ENCODE peak calls at places on chromosomes 16 and 17, in seven cellular contexts. O is lower lobe of right lung; B is mesenchymal stem cell; M is CD8-positive, alpha-beta T cell; S is CD4-positive, CD25-positive, alpha-beta regulatory T cell; L is stomach; H is CD8-positive, alpha-beta memory T cell. F is an unnamed sample. For H3K27me3 and H3K9me3, the result is how much of the 10 kb centered on the place peaks cover.

GRCh38 chr17:16470302-16470701 is 21.7 kb downstream of the LRRC75A start:
- DNase-seq in O (no peak), B (no peak), M (no peak), S (no peak), L (no peak), H (no peak), F (no peak)

GRCh38 chr16:58515125-58515870 is at the start of gene SETD6:
- DNase-seq in O (peak), B (peak), M (peak), S (peak), L (peak), H (peak), F (peak)

GRCh38 chr17:35807371-35808144 is 1.7 kb upstream of the TAF15 start:
- DNase-seq in O (no peak), B (peak), M (no peak), S (no peak), L (no peak), H (no peak), F (no peak)

GRCh38 chr17:38562903-38563302 is 42.8 kb downstream of the SRCIN1 start:
- DNase-seq in O (no peak), B (no peak), M (no peak), S (no peak), L (no peak), H (no peak), F (no peak)

GRCh38 chr17:19579867-19580565 is 46.4 kb downstream of the SLC47A1 start:
- DNase-seq in O (peak), B (no peak), M (no peak), S (no peak), L (no peak), H (no peak), F (no peak)

GRCh38 chr17:61981323-61981722 is 53.5 kb upstream of the INTS2 start:
- DNase-seq in O (no peak), B (no peak), M (no peak), S (no peak), L (no peak), H (no peak), F (no peak)

GRCh38 chr17:34527908-34528470 is 51.4 kb upstream of the TMEM132E start:
- DNase-seq in O (no peak), B (no peak), M (no peak), S (no peak), L (no peak), H (no peak), F (no peak)

GRCh38 chr16:1257561-1258217 is 1.8 kb downstream of the TPSD1 start:
- DNase-seq in O (no peak), B (no peak), M (no peak), S (no peak), L (no peak), H (no peak), F (no peak)

GRCh38 chr17:45098081-45098868 is 34.0 kb downstream of the PLCD3 start:
- DNase-seq in O (no peak), B (no peak), M (no peak), S (no peak), L (no peak), H (no peak), F (no peak)

GRCh38 chr17:49986396-49987289 is 8.4 kb downstream of the DLX3 start:
- DNase-seq in O (no peak), B (no peak), M (no peak), S (no peak), L (no peak), H (no peak), F (no peak)

GRCh38 chr17:82734987-82735866 is at the start of gene FN3K:
- DNase-seq in O (peak), B (peak), M (peak), S (no peak), L (peak), H (peak), F (peak)

GRCh38 chr16:3819741-3820724 is 60.5 kb downstream of the CREBBP start:
- DNase-seq in O (no peak), B (peak), M (no peak), S (no peak), L (peak), H (peak), F (peak)

GRCh38 chr16:88376053-88376834 is 6.5 kb upstream of the ZNF469 start:
- DNase-seq in O (peak), B (no peak), M (no peak), S (no peak), L (no peak), H (no peak), F (no peak)

GRCh38 chr17:7017827-7018200 is 5.0 kb upstream of the BCL6B start:
- DNase-seq in O (no peak), B (no peak), M (no peak), S (no peak), L (no peak), H (no peak), F (no peak)

GRCh38 chr17:35163886-35164285 is 16.3 kb downstream of the UNC45B start:
- DNase-seq in O (no peak), B (no peak), M (no peak), S (no peak), L (no peak), H (no peak), F (no peak)

GRCh38 chr16:2296662-2297505 is 29.0 kb upstream of the RNPS1 start:
- DNase-seq in O (no peak), B (no peak), M (no peak), S (no peak), L (peak), H (no peak), F (no peak)

GRCh38 chr16:78629173-78629572 is 529.7 kb downstream of the WWOX start:
- DNase-seq in O (no peak), B (peak), M (no peak), S (no peak), L (no peak), H (no peak), F (no peak)

GRCh38 chr16:22206847-22207714 is 1.0 kb downstream of the EEF2K start:
- DNase-seq in O (peak), B (peak), M (peak), S (peak), L (peak), H (peak), F (peak)

GRCh38 chr17:34319087-34319486 is at the start of gene CCL8:
- DNase-seq in O (no peak), B (no peak), M (no peak), S (no peak), L (no peak), H (no peak), F (no peak)

GRCh38 chr17:65985571-65985970 is 206.4 kb downstream of the CEP112 start:
- DNase-seq in O (no peak), B (no peak), M (no peak), S (no peak), L (no peak), H (no peak), F (no peak)

GRCh38 chr16:87006789-87007745 is 310.1 kb downstream of the C16orf95 start:
- DNase-seq in O (no peak), B (no peak), M (no peak), S (no peak), L (no peak), H (no peak), F (no peak)

GRCh38 chr16:85096921-85097320 is 15.4 kb downstream of the CIBAR2 start:
- DNase-seq in O (no peak), B (no peak), M (no peak), S (no peak), L (no peak), H (no peak), F (no peak)

GRCh38 chr17:50173335-50173941 is 7.6 kb downstream of the SGCA start:
- DNase-seq in O (no peak), B (peak), M (no peak), S (no peak), L (no peak), H (no peak), F (no peak)

GRCh38 chr16:68332411-68333121 is 21.7 kb downstream of the PRMT7 start:
- DNase-seq in O (no peak), B (peak), M (no peak), S (no peak), L (no peak), H (no peak), F (peak)

GRCh38 chr16:4795181-4795827 is at the start of gene SMIM22:
- DNase-seq in O (peak), B (no peak), M (no peak), S (no peak), L (peak), H (no peak), F (peak)

GRCh38 chr17:17076066-17076465 is 33.8 kb downstream of the MPRIP start:
- DNase-seq in O (peak), B (no peak), M (no peak), S (no peak), L (no peak), H (no peak), F (no peak)

GRCh38 chr16:19486744-19487325 is 35.1 kb downstream of the GDE1 start:
- DNase-seq in O (no peak), B (no peak), M (no peak), S (no peak), L (no peak), H (no peak), F (no peak)

GRCh38 chr16:4261557-4262172 is 11.2 kb downstream of the TFAP4 start:
- DNase-seq in O (no peak), B (peak), M (peak), S (peak), L (no peak), H (peak), F (peak)

GRCh38 chr16:58027341-58028167 is 2.0 kb downstream of the MMP15 start:
- DNase-seq in O (peak), B (peak), M (no peak), S (no peak), L (peak), H (no peak), F (peak)

GRCh38 chr16:85433477-85433876 is 179.6 kb upstream of the GSE1 start:
- DNase-seq in O (no peak), B (no peak), M (no peak), S (no peak), L (no peak), H (no peak), F (no peak)

GRCh38 chr16:66603537-66604375 is 748 bp upstream of the CMTM3 start:
- DNase-seq in O (peak), B (peak), M (peak), S (peak), L (peak), H (peak), F (peak)

GRCh38 chr16:77840623-77841274 is 52.4 kb downstream of the VAT1L start:
- DNase-seq in O (no peak), B (peak), M (no peak), S (no peak), L (no peak), H (no peak), F (no peak)

GRCh38 chr17:8015236-8015956 is 13.0 kb downstream of the GUCY2D start:
- DNase-seq in O (no peak), B (no peak), M (no peak), S (no peak), L (no peak), H (no peak), F (no peak)

GRCh38 chr16:84478172-84478948 is 26.1 kb downstream of the MEAK7 start:
- DNase-seq in O (no peak), B (peak), M (no peak), S (no peak), L (peak), H (no peak), F (no peak)

GRCh38 chr16:88977028-88977844 is at the start of gene CBFA2T3:
- DNase-seq in O (peak), B (peak), M (no peak), S (no peak), L (peak), H (no peak), F (peak)

GRCh38 chr17:66963521-66964082 is 905 bp upstream of the CACNG4 start:
- DNase-seq in O (no peak), B (no peak), M (no peak), S (no peak), L (no peak), H (no peak), F (no peak)

GRCh38 chr16:635573-636205 is 416 bp downstream of the METTL26 start:
- DNase-seq in O (no peak), B (no peak), M (no peak), S (no peak), L (no peak), H (no peak), F (no peak)

GRCh38 chr17:82838386-82839063 is 1.3 kb downstream of the ZNF750 start:
- DNase-seq in O (peak), B (peak), M (no peak), S (no peak), L (no peak), H (no peak), F (peak)

GRCh38 chr16:30409125-30410060 is 2.0 kb downstream of the ZNF771 start:
- DNase-seq in O (peak), B (peak), M (peak), S (peak), L (peak), H (peak), F (peak)
- H3K4me3 ChIP-seq in O (no peak), B (no peak), M (no peak), S (no peak), L (peak), H (no peak), F (no peak)

GRCh38 chr17:5879424-5879823 is 190.8 kb upstream of the WSCD1 start:
- DNase-seq in O (no peak), B (no peak), M (no peak), S (no peak), L (no peak), H (no peak), F (no peak)
- H3K27me3 ChIP-seq in O (under half), B (under half), M (under half), S (under half), L (under half), H (under half), F (under half)

GRCh38 chr17:9050801-9051401 is 29.6 kb downstream of the NTN1 start:
- DNase-seq in O (no peak), B (no peak), M (no peak), S (no peak), L (no peak), H (no peak), F (no peak)

GRCh38 chr17:9044796-9045470 is 23.6 kb downstream of the NTN1 start:
- DNase-seq in O (no peak), B (no peak), M (no peak), S (no peak), L (no peak), H (no peak), F (no peak)
- H3K9me3 ChIP-seq in O (under half), B (under half), M (under half), S (under half), L (under half), H (under half), F (under half)

DNA sequence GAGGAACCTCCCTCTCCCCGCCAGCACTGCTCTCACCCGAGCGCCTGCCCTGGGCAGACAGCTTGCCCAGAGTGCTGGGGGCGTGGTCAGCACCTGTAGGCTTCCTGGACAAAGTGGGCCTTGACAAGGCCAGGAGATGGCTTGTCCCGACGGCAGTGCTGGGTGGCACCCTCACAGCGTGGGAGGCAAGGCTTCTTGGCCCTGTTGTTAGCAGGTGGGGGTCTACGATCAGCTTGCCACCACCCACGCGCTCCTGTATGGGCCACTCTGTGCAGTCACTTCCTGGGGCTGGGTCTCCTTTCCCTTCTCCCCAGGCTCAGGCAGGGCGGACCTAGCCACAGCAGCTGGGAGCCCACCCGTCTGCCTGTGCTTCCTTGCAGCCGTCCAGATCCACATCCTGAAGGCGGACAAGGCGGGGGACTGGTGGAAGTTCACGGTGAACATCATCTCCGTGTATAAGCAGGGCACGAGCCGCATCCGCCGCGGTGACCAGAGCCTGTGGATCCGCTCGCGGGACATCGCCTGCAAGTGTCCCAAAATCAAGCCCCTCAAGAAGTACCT is 218.0 kb downstream of the NTN1 start:
- DNase-seq in O (peak), B (no peak), M (peak), S (no peak), L (peak), H (no peak), F (peak)
- H3K4me3 ChIP-seq in O (peak), B (peak), M (peak), S (no peak), L (peak), H (peak), F (peak)

GRCh38 chr16:56634715-56635440 is 2.4 kb downstream of the MT1M start:
- DNase-seq in O (no peak), B (no peak), M (no peak), S (no peak), L (no peak), H (no peak), F (no peak)
- H3K27me3 ChIP-seq in O (half or more), B (under half), M (half or more), S (under half), L (half or more), H (half or more), F (half or more)

GRCh38 chr17:22310717-22311686 is 618.7 kb downstream of the KCNJ18 start:
- DNase-seq in O (no peak), B (no peak), M (no peak), S (no peak), L (no peak), H (no peak), F (no peak)
- H3K9me3 ChIP-seq in O (under half), B (under half), M (under half), S (under half), L (under half), H (under half), F (under half)

DNA sequence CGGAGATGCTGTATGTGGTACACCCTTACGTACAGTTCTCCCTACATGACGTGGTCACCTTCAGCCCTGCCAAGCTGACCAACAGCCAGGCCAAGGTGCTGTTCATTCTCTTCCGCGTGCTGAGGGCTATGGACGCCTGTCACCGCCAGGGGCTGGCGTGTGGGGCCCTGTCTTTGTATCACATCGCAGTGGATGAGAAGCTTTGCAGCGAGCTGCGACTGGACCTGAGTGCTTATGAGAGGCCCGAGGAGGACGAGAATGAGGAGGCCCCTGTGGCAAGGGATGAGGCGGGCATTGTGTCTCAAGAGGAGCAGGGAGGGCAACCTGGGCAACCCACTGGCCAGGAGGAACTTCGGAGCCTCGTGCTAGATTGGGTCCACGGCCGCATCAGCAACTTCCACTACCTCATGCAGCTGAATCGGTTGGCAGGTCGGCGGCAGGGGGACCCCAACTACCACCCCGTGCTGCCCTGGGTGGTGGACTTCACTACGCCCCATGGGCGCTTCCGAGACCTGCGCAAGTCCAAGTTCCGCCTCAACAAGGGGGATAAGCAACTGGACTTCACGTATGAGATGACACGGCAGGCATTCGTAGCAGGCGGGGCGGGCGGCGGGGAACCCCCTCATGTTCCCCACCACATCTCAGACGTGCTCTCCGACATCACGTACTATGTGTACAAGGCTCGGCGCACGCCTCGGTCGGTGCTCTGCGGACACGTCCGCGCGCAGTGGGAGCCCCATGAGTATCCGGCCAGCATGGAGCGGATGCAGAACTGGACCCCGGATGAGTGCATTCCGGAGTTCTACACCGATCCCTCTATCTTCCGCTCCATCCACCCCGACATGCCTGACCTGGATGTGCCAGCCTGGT is 1.4 kb downstream of the WDR81 start:
- DNase-seq in O (no peak), B (no peak), M (no peak), S (no peak), L (no peak), H (no peak), F (no peak)
- H3K4me3 ChIP-seq in O (peak), B (no peak), M (peak), S (peak), L (peak), H (peak), F (peak)

GRCh38 chr17:79560527-79560926 is 50.3 kb downstream of the RBFOX3 start:
- DNase-seq in O (peak), B (no peak), M (no peak), S (no peak), L (no peak), H (no peak), F (no peak)

GRCh38 chr17:79557276-79557675 is 53.6 kb downstream of the RBFOX3 start:
- DNase-seq in O (peak), B (no peak), M (no peak), S (no peak), L (no peak), H (no peak), F (no peak)

GRCh38 chr17:79558573-79558900 is 52.3 kb downstream of the RBFOX3 start:
- DNase-seq in O (no peak), B (no peak), M (no peak), S (no peak), L (no peak), H (no peak), F (no peak)

GRCh38 chr17:79557724-79558572 is 52.9 kb downstream of the RBFOX3 start:
- DNase-seq in O (peak), B (no peak), M (no peak), S (no peak), L (no peak), H (no peak), F (no peak)

GRCh38 chr17:79559111-79559887 is 51.6 kb downstream of the RBFOX3 start:
- DNase-seq in O (peak), B (no peak), M (no peak), S (no peak), L (no peak), H (no peak), F (no peak)
- H3K27me3 ChIP-seq in O (half or more), B (under half), M (under half), S (under half), L (half or more), H (under half), F (under half)